ENCODE peak calls at places on chromosomes 11 and 22, in four cellular contexts. S, Q, V and A are unnamed samples.

GRCh38 chr11:114511538-114511937 is 48.1 kb downstream of the NXPE1 start:
- ATAC-seq in S (no peak), Q (no peak), V (no peak), A (no peak)

GRCh38 chr11:18789942-18790341 is 1.7 kb downstream of the PTPN5 start:
- ATAC-seq in S (no peak), Q (no peak), V (no peak), A (no peak)

GRCh38 chr11:67267188-67268035 is 1.1 kb downstream of the GRK2 start:
- ATAC-seq in S (peak), Q (peak), V (no peak), A (no peak)

GRCh38 chr11:13140873-13141655 is 131.9 kb downstream of the RASSF10 start:
- ATAC-seq in S (peak), Q (no peak), V (peak), A (no peak)

GRCh38 chr11:60315866-60316265 is 11.2 kb upstream of the MS4A6E start:
- ATAC-seq in S (no peak), Q (no peak), V (no peak), A (no peak)

GRCh38 chr11:16098827-16099226 is 257.5 kb downstream of the SOX6 start:
- ATAC-seq in S (no peak), Q (no peak), V (no peak), A (no peak)

GRCh38 chr11:121494355-121495099 is 41.8 kb upstream of the SORL1-AS1 start:
- ATAC-seq in S (peak), Q (peak), V (no peak), A (peak)

GRCh38 chr11:119709638-119710346 is 19.2 kb downstream of the NECTIN1 start:
- ATAC-seq in S (peak), Q (no peak), V (no peak), A (no peak)

GRCh38 chr11:120835601-120836228 is 188.2 kb upstream of the TBCEL start:
- ATAC-seq in S (no peak), Q (no peak), V (no peak), A (peak)

GRCh38 chr11:103420593-103420992 is 311.4 kb downstream of the DYNC2H1 start:
- ATAC-seq in S (no peak), Q (no peak), V (no peak), A (peak)

GRCh38 chr22:43922123-43922522 is 1.5 kb upstream of the PNPLA3 start:
- ATAC-seq in S (no peak), Q (no peak), V (no peak), A (no peak)

GRCh38 chr11:109421981-109422590 is at the start of gene C11orf87:
- ATAC-seq in S (no peak), Q (no peak), V (no peak), A (no peak)

GRCh38 chr11:62497132-62497915 is 49.3 kb downstream of the AHNAK start:
- ATAC-seq in S (peak), Q (peak), V (no peak), A (peak)

GRCh38 chr11:16967347-16967662 is 46.9 kb downstream of the PLEKHA7 start:
- ATAC-seq in S (no peak), Q (no peak), V (peak), A (no peak)

GRCh38 chr11:87926250-87926970 is 248.8 kb downstream of the RAB38 start:
- ATAC-seq in S (no peak), Q (no peak), V (no peak), A (peak)

GRCh38 chr11:5500391-5500790 is 9.4 kb downstream of the UBQLN3 start:
- ATAC-seq in S (no peak), Q (no peak), V (no peak), A (no peak)

GRCh38 chr22:31144223-31144622 is 3.9 kb upstream of the PLA2G3 start:
- ATAC-seq in S (no peak), Q (no peak), V (no peak), A (peak)

GRCh38 chr11:56967726-56968125 is 21.0 kb upstream of the OR5AK2 start:
- ATAC-seq in S (no peak), Q (no peak), V (no peak), A (no peak)

GRCh38 chr22:30206964-30207363 is 39.6 kb downstream of the LIF start:
- ATAC-seq in S (peak), Q (peak), V (no peak), A (no peak)

GRCh38 chr11:68735626-68736025 is 15.7 kb downstream of the TESMIN start:
- ATAC-seq in S (no peak), Q (peak), V (no peak), A (no peak)

GRCh38 chr11:69887841-69888670 is 68.8 kb upstream of the FGF3 start:
- ATAC-seq in S (no peak), Q (no peak), V (no peak), A (peak)

GRCh38 chr11:2447951-2448650 is 3.3 kb downstream of the KCNQ1 start:
- ATAC-seq in S (no peak), Q (no peak), V (no peak), A (no peak)

GRCh38 chr11:75697906-75698563 is 19.6 kb upstream of the MOGAT2 start:
- ATAC-seq in S (no peak), Q (no peak), V (no peak), A (no peak)

GRCh38 chr11:67592880-67593624 is 9.4 kb downstream of the GSTP1 start:
- ATAC-seq in S (no peak), Q (no peak), V (no peak), A (no peak)